ENCODE peak calls at places on chromosomes 7 and 10, in nine cellular contexts. W, F, S, V, A, L, U, T and C are unnamed samples.

GRCh38 chr10:110496553-110497437 is 912 bp upstream of the DUSP5 start:
- DNase-seq in W (peak), F (no peak), S (no peak), V (no peak), A (no peak), L (no peak), U (no peak), T (no peak), C (no peak)

GRCh38 chr10:17257466-17258321 is 29.7 kb downstream of the VIM start:
- DNase-seq in W (peak), F (no peak), S (no peak), V (peak), A (peak), L (peak), U (peak), T (peak), C (peak)

GRCh38 chr7:50782376-50783208 is at the start of gene GRB10:
- DNase-seq in W (peak), F (no peak), S (no peak), V (no peak), A (no peak), L (no peak), U (peak), T (no peak), C (no peak)

GRCh38 chr7:84108119-84108518 is 86.5 kb downstream of the SEMA3A start:
- DNase-seq in W (no peak), F (no peak), S (no peak), V (no peak), A (no peak), L (no peak), U (no peak), T (no peak), C (no peak)

GRCh38 chr7:3092468-3092867 is 48.8 kb upstream of the CARD11 start:
- DNase-seq in W (peak), F (no peak), S (no peak), V (no peak), A (no peak), L (peak), U (no peak), T (peak), C (no peak)

GRCh38 chr7:105596866-105597265 is 15.6 kb upstream of the EFCAB10 start:
- DNase-seq in W (no peak), F (no peak), S (no peak), V (no peak), A (no peak), L (no peak), U (no peak), T (no peak), C (no peak)

GRCh38 chr7:142689439-142690168 is 59.7 kb upstream of the PRSS1 start:
- DNase-seq in W (no peak), F (no peak), S (no peak), V (no peak), A (no peak), L (no peak), U (no peak), T (no peak), C (no peak)

GRCh38 chr10:14838582-14839304 is 637 bp downstream of the HSPA14 start:
- DNase-seq in W (peak), F (no peak), S (no peak), V (peak), A (peak), L (no peak), U (no peak), T (peak), C (no peak)

GRCh38 chr10:69382382-69383117 is 34.2 kb downstream of the TACR2 start:
- DNase-seq in W (peak), F (peak), S (no peak), V (peak), A (peak), L (no peak), U (no peak), T (no peak), C (no peak)

GRCh38 chr10:103682042-103682441 is 173.3 kb downstream of the SH3PXD2A start:
- DNase-seq in W (no peak), F (no peak), S (no peak), V (no peak), A (no peak), L (no peak), U (no peak), T (no peak), C (peak)

GRCh38 chr10:32985781-32986350 is 27.8 kb upstream of the ITGB1 start:
- DNase-seq in W (peak), F (no peak), S (no peak), V (peak), A (no peak), L (no peak), U (no peak), T (no peak), C (no peak)

GRCh38 chr7:12431886-12432285 is 28.2 kb upstream of the VWDE start:
- DNase-seq in W (no peak), F (no peak), S (no peak), V (no peak), A (no peak), L (no peak), U (no peak), T (no peak), C (no peak)

GRCh38 chr10:114684822-114685209 is 26.7 kb upstream of the ABLIM1 start:
- DNase-seq in W (peak), F (peak), S (no peak), V (peak), A (peak), L (no peak), U (no peak), T (peak), C (no peak)

GRCh38 chr10:7417103-7417623 is 6.3 kb upstream of the SFMBT2 start:
- DNase-seq in W (peak), F (peak), S (no peak), V (no peak), A (no peak), L (no peak), U (no peak), T (no peak), C (no peak)

GRCh38 chr10:121608669-121609190 is 10.5 kb upstream of the FGFR2 start:
- DNase-seq in W (no peak), F (no peak), S (no peak), V (no peak), A (peak), L (no peak), U (no peak), T (peak), C (no peak)

GRCh38 chr10:5540886-5541285 is 16.1 kb downstream of the CALML3 start:
- DNase-seq in W (no peak), F (no peak), S (no peak), V (no peak), A (no peak), L (no peak), U (no peak), T (no peak), C (no peak)

GRCh38 chr10:91410638-91411367 is 659 bp downstream of the HECTD2 start:
- DNase-seq in W (peak), F (no peak), S (no peak), V (peak), A (peak), L (no peak), U (peak), T (peak), C (peak)

GRCh38 chr7:2278026-2278425 is 36.0 kb downstream of the NUDT1 start:
- DNase-seq in W (no peak), F (no peak), S (no peak), V (no peak), A (no peak), L (no peak), U (no peak), T (no peak), C (no peak)

GRCh38 chr7:47326220-47326619 is 255.7 kb downstream of the TNS3 start:
- DNase-seq in W (peak), F (peak), S (no peak), V (peak), A (peak), L (no peak), U (no peak), T (no peak), C (no peak)

GRCh38 chr10:74975758-74976157 is 135.7 kb upstream of the SAMD8 start:
- DNase-seq in W (no peak), F (no peak), S (no peak), V (no peak), A (no peak), L (no peak), U (no peak), T (no peak), C (no peak)

GRCh38 chr10:113616244-113617074 is 47.4 kb downstream of the NRAP start:
- DNase-seq in W (no peak), F (no peak), S (no peak), V (no peak), A (no peak), L (no peak), U (no peak), T (no peak), C (no peak)
- TF ChIP-seq CTCF in W (peak), F (peak), S (peak), V (peak), A (no peak), L (no peak), U (peak), T (no peak), C (no peak)

DNA sequence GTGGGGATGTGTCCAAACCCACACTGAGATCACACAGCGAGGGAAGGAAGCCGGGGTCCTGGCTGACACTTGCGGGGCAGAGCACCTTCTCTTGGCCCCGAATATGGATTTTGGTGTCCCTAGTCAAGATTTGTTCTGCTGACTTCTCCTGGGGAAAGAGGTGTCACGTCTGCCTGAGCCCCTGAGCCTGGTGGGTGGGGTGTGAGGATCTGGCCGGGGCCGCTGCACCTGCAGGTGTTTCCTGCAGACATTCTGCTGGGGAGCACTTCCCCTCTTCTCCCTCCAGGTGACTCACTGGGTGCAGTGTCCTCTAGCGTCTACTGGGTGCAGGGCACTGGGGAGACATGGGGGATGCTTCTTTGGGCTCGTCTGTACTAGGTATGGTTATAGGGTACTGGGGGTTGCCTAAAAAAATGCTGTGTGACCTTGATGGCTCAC is 99.2 kb downstream of the GRK5 start:
- DNase-seq in W (no peak), F (no peak), S (no peak), V (no peak), A (peak), L (peak), U (no peak), T (no peak), C (no peak)
- TF ChIP-seq CTCF in W (no peak), F (peak), S (peak), V (no peak), A (peak), L (peak), U (no peak), T (no peak), C (no peak)

GRCh38 chr7:80659120-80660055 is 20.9 kb downstream of the CD36 start:
- DNase-seq in W (peak), F (no peak), S (no peak), V (peak), A (peak), L (no peak), U (no peak), T (no peak), C (no peak)
- TF ChIP-seq CTCF in W (no peak), F (peak), S (peak), V (peak), A (peak), L (peak), U (peak), T (peak), C (peak)

DNA sequence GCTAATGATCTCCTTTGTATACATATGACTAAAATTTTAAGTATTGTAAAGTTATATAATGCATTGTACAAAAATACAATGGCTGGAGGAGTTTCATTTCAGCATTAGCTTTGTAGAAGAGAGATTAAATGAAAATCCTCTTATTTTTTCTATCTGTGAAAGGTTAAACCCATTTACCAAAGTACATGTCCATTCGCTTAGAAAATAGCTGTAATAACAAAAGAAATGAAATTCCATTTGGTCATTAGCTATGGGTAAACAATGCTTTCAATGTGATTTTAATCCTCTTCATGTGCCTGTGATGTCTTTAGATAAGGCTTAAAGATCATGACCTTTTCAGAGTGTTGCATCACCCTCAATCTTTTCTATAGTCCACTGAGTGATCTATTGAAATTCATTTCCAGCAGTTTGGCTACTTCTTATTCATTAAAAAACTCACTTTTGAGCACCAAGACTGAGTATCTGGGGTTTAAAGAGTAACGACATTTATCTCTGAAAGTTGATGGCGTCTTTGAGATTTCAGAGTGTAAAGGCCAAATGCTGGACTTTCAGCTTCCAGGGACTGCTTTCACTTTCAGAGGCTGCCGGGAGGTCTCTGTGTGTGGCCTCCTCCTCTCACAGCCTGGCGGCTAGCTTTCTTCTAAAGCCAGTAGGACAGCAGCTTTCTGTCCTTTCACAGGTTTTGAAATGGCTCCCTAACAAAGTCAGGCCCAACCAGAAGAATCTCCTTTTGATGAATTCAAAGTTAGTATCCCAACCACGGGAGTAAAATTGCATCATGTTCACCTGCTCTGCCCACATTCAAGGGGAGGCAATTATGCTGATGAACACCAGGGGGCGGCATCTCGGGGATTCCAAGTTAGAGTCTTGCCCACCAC is 701.4 kb upstream of the COBL start:
- DNase-seq in W (no peak), F (no peak), S (no peak), V (no peak), A (peak), L (no peak), U (peak), T (peak), C (no peak)
- TF ChIP-seq CTCF in W (no peak), F (peak), S (no peak), V (no peak), A (peak), L (peak), U (peak), T (peak), C (peak)

GRCh38 chr10:56823849-56824248 is 462.8 kb upstream of the ZWINT start:
- DNase-seq in W (no peak), F (no peak), S (no peak), V (no peak), A (peak), L (no peak), U (no peak), T (no peak), C (no peak)
- TF ChIP-seq CTCF in W (no peak), F (peak), S (no peak), V (no peak), A (peak), L (peak), U (no peak), T (no peak), C (no peak)

GRCh38 chr7:116242177-116242576 is 31.8 kb downstream of the TES start:
- DNase-seq in W (peak), F (no peak), S (no peak), V (no peak), A (no peak), L (no peak), U (no peak), T (no peak), C (no peak)
- TF ChIP-seq CTCF in W (no peak), F (no peak), S (no peak), V (peak), A (no peak), L (no peak), U (no peak), T (no peak), C (no peak)

DNA sequence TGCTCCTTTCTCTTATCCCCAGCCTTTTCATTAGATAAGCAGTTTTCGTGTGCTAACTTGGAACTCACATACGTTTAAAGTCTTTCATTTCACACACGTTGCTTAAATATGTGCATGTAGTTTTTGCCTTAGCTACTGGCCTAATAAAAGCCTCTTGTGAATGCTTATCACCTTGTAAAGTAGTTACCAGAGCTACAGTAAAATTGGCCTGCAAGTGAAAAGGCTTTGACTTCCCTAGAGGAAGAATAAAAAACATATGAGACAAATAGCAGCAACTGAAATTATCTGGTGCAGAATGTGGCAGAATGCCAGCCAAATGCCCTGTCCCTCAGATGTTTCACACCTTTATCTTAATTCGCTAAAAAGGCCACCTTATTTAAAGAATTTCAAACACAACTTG is 28.0 kb upstream of the RPA3 start:
- DNase-seq in W (no peak), F (no peak), S (no peak), V (no peak), A (no peak), L (no peak), U (no peak), T (no peak), C (no peak)
- TF ChIP-seq CTCF in W (no peak), F (no peak), S (no peak), V (no peak), A (no peak), L (no peak), U (no peak), T (no peak), C (no peak)

DNA sequence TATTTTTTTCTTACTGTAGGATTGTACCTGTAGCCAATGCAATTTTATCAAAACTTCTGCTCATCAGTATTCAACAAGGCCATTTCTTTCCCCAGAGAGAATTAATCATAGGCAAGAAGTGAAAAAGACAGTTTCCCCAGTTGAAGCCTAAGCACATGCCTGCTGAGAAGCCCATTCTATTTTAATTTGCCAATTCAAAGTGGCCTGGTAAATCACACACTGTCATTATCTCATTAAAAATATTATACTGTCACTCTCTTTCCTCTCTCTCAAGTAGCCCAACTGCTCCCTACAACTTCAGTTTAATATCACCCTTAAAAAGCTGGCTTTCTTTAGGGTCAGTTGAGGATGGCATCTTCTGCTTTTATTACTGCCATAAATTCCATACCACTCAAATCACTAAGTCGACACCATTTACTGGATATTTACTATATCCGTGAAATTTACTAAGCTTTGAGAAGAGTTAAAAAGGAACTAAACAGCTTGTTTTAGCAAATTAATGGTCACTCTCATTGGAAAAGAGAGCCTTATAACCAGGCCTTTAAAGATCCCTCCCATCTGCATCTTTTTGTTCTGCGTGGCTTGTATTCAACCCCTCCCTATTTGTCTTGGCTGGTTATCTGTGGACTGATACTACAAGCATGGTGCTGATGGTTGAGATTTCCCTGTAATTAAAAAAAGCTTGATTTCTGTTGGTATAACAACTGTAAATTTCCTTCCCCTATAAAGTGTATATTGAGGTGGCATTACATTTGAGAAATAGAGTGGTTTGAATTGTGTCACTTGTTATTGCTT is 30.6 kb downstream of the COL28A1 start:
- DNase-seq in W (no peak), F (no peak), S (no peak), V (no peak), A (no peak), L (no peak), U (no peak), T (no peak), C (no peak)
- TF ChIP-seq CTCF in W (no peak), F (no peak), S (no peak), V (no peak), A (no peak), L (no peak), U (no peak), T (no peak), C (no peak)

GRCh38 chr10:119250641-119251314 is 43.4 kb downstream of the GRK5 start:
- DNase-seq in W (peak), F (no peak), S (no peak), V (peak), A (peak), L (peak), U (no peak), T (no peak), C (no peak)

GRCh38 chr10:119253433-119254174 is 46.2 kb downstream of the GRK5 start:
- DNase-seq in W (peak), F (peak), S (peak), V (peak), A (peak), L (no peak), U (no peak), T (peak), C (peak)

GRCh38 chr10:119251315-119251708 is 43.9 kb downstream of the GRK5 start:
- DNase-seq in W (peak), F (no peak), S (no peak), V (peak), A (no peak), L (peak), U (no peak), T (no peak), C (no peak)

GRCh38 chr10:119252470-119253151 is 45.2 kb downstream of the GRK5 start:
- DNase-seq in W (no peak), F (no peak), S (no peak), V (no peak), A (no peak), L (no peak), U (no peak), T (no peak), C (no peak)

DNA sequence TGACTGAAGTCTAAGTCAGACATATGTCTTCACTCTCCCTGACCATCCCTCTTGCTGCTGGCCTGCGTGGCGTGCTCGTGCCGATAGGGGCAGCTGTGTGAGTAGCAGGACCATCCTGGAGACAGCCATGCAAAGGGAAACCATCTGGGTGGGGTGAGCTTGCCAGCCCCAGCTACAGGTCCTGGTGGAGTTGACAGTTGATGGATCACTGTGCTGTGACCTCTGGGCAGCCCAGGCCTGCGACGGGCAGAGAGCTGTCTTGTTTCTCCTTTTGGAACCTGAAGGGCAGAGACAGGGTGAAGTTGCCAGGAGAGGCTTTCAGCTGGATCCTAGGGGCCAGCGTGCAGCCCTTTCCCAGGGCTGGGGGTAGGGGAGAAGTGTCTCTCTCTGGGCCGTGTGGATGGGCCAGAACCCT is 44.7 kb downstream of the GRK5 start:
- DNase-seq in W (peak), F (no peak), S (no peak), V (no peak), A (no peak), L (no peak), U (no peak), T (no peak), C (no peak)
- TF ChIP-seq CTCF in W (peak), F (peak), S (peak), V (no peak), A (no peak), L (no peak), U (no peak), T (no peak), C (no peak)